ENCODE peak calls at places on chromosomes 3 and 15, in ten cellular contexts. One of them, this sample, is unnamed.

GRCh38 chr3:113260980-113261920 is 49.9 kb downstream of the BOC start:
- DNase-seq in GM12864: no peak
- DNase-seq in AG04449: no peak
- DNase-seq in foreskin fibroblast: no peak
- DNase-seq in OCI-LY7: no peak
- DNase-seq in NT2/D1: no peak
- DNase-seq in left ventricle myocardium inferior: no peak
- DNase-seq in cardiac fibroblast: peak; percentile 23
- DNase-seq in AG09309: no peak
- DNase-seq in MM.1S: no peak
- DNase-seq in this sample: peak; percentile 57

GRCh38 chr3:63056932-63057331 is 181.7 kb upstream of the CADPS start:
- DNase-seq in OCI-LY7: no peak
- DNase-seq in left ventricle myocardium inferior: no peak
- DNase-seq in MM.1S: no peak
- DNase-seq in NT2/D1: no peak
- DNase-seq in cardiac fibroblast: no peak
- DNase-seq in AG09309: no peak
- DNase-seq in foreskin fibroblast: no peak
- DNase-seq in GM12864: no peak
- DNase-seq in AG04449: no peak
- DNase-seq in this sample: no peak

GRCh38 chr3:95154775-95155174 is 1091.9 kb downstream of the NSUN3 start:
- DNase-seq in AG04449: no peak
- DNase-seq in foreskin fibroblast: no peak
- DNase-seq in AG09309: no peak
- DNase-seq in left ventricle myocardium inferior: no peak
- DNase-seq in cardiac fibroblast: no peak
- DNase-seq in GM12864: no peak
- DNase-seq in NT2/D1: no peak
- DNase-seq in MM.1S: no peak
- DNase-seq in OCI-LY7: no peak
- DNase-seq in this sample: no peak

GRCh38 chr3:21435871-21436270 is 315.1 kb downstream of the ZNF385D start:
- DNase-seq in AG04449: peak; percentile 76
- DNase-seq in MM.1S: no peak
- DNase-seq in AG09309: peak; percentile 86
- DNase-seq in left ventricle myocardium inferior: no peak
- DNase-seq in OCI-LY7: no peak
- DNase-seq in cardiac fibroblast: peak; percentile 97
- DNase-seq in GM12864: no peak
- DNase-seq in foreskin fibroblast: peak; percentile 97
- DNase-seq in NT2/D1: no peak
- DNase-seq in this sample: no peak

GRCh38 chr3:61669676-61670299 is 108.4 kb downstream of the PTPRG start:
- DNase-seq in foreskin fibroblast: no peak
- DNase-seq in cardiac fibroblast: no peak
- DNase-seq in left ventricle myocardium inferior: peak; percentile 34
- DNase-seq in NT2/D1: no peak
- DNase-seq in OCI-LY7: peak; percentile 48
- DNase-seq in GM12864: no peak
- DNase-seq in AG09309: no peak
- DNase-seq in AG04449: no peak
- DNase-seq in MM.1S: peak; percentile 92
- DNase-seq in this sample: no peak

GRCh38 chr15:67063689-67064606 is 1.5 kb upstream of the SMAD3 start:
- DNase-seq in MM.1S: no peak
- DNase-seq in AG09309: no peak
- DNase-seq in NT2/D1: peak; percentile 82
- DNase-seq in cardiac fibroblast: peak; percentile 43
- DNase-seq in GM12864: no peak
- DNase-seq in OCI-LY7: no peak
- DNase-seq in foreskin fibroblast: no peak
- DNase-seq in left ventricle myocardium inferior: peak; percentile 38
- DNase-seq in AG04449: no peak
- DNase-seq in this sample: peak; percentile 80

GRCh38 chr15:92068121-92068520 is 214.6 kb downstream of the SLCO3A1 start:
- DNase-seq in AG09309: no peak
- DNase-seq in left ventricle myocardium inferior: no peak
- DNase-seq in foreskin fibroblast: no peak
- DNase-seq in NT2/D1: no peak
- DNase-seq in cardiac fibroblast: no peak
- DNase-seq in AG04449: no peak
- DNase-seq in OCI-LY7: no peak
- DNase-seq in MM.1S: no peak
- DNase-seq in GM12864: no peak
- DNase-seq in this sample: no peak

GRCh38 chr3:124126446-124127017 is 134.6 kb upstream of the ROPN1 start:
- DNase-seq in left ventricle myocardium inferior: no peak
- DNase-seq in NT2/D1: no peak
- DNase-seq in AG04449: no peak
- DNase-seq in cardiac fibroblast: no peak
- DNase-seq in foreskin fibroblast: no peak
- DNase-seq in GM12864: no peak
- DNase-seq in OCI-LY7: no peak
- DNase-seq in MM.1S: no peak
- DNase-seq in AG09309: no peak
- DNase-seq in this sample: no peak

GRCh38 chr3:128226794-128227399 is 73.6 kb downstream of the EEFSEC start:
- DNase-seq in left ventricle myocardium inferior: peak; percentile 21
- DNase-seq in GM12864: no peak
- DNase-seq in MM.1S: no peak
- DNase-seq in NT2/D1: peak; percentile 38
- DNase-seq in AG09309: no peak
- DNase-seq in cardiac fibroblast: peak; percentile 48
- DNase-seq in OCI-LY7: peak; percentile 36
- DNase-seq in foreskin fibroblast: peak; percentile 44
- DNase-seq in AG04449: no peak
- DNase-seq in this sample: no peak

GRCh38 chr3:144343343-144343742 is 371.7 kb downstream of the DIPK2A start:
- DNase-seq in AG04449: no peak
- DNase-seq in OCI-LY7: no peak
- DNase-seq in left ventricle myocardium inferior: no peak
- DNase-seq in cardiac fibroblast: no peak
- DNase-seq in GM12864: no peak
- DNase-seq in AG09309: no peak
- DNase-seq in foreskin fibroblast: no peak
- DNase-seq in NT2/D1: no peak
- DNase-seq in MM.1S: no peak
- DNase-seq in this sample: peak; percentile 25

GRCh38 chr3:72383896-72384295 is 464.3 kb downstream of the SHQ1 start:
- DNase-seq in cardiac fibroblast: no peak
- DNase-seq in left ventricle myocardium inferior: no peak
- DNase-seq in foreskin fibroblast: no peak
- DNase-seq in NT2/D1: no peak
- DNase-seq in AG09309: no peak
- DNase-seq in MM.1S: no peak
- DNase-seq in AG04449: no peak
- DNase-seq in OCI-LY7: no peak
- DNase-seq in GM12864: no peak
- DNase-seq in this sample: no peak

GRCh38 chr3:31431322-31431721 is 101.4 kb upstream of the STT3B start:
- DNase-seq in AG09309: no peak
- DNase-seq in left ventricle myocardium inferior: no peak
- DNase-seq in AG04449: no peak
- DNase-seq in NT2/D1: no peak
- DNase-seq in foreskin fibroblast: no peak
- DNase-seq in cardiac fibroblast: peak; percentile 34
- DNase-seq in GM12864: no peak
- DNase-seq in MM.1S: no peak
- DNase-seq in OCI-LY7: no peak
- DNase-seq in this sample: no peak

GRCh38 chr15:100113351-100114075 is 228.3 kb downstream of the ADAMTS17 start:
- DNase-seq in foreskin fibroblast: no peak
- DNase-seq in GM12864: no peak
- DNase-seq in cardiac fibroblast: peak; percentile 70
- DNase-seq in AG04449: no peak
- DNase-seq in AG09309: no peak
- DNase-seq in OCI-LY7: no peak
- DNase-seq in left ventricle myocardium inferior: peak; percentile 44
- DNase-seq in NT2/D1: no peak
- DNase-seq in MM.1S: no peak
- DNase-seq in this sample: no peak

GRCh38 chr3:42159706-42160472 is 68.7 kb downstream of the TRAK1 start:
- DNase-seq in AG04449: no peak
- DNase-seq in cardiac fibroblast: peak; percentile 35
- DNase-seq in left ventricle myocardium inferior: peak; percentile 47
- DNase-seq in AG09309: no peak
- DNase-seq in OCI-LY7: peak; percentile 88
- DNase-seq in MM.1S: peak; percentile 88
- DNase-seq in GM12864: no peak
- DNase-seq in foreskin fibroblast: peak; percentile 25
- DNase-seq in NT2/D1: peak; percentile 87
- DNase-seq in this sample: peak; percentile 82
- H3K4me3 ChIP-seq in AG04449: no peak overlapping the region
- H3K4me3 ChIP-seq in cardiac fibroblast: peak overlapping the region; percentile 13
- H3K4me3 ChIP-seq in left ventricle myocardium inferior: peak overlapping the region; percentile 40
- H3K4me3 ChIP-seq in AG09309: no peak overlapping the region
- H3K4me3 ChIP-seq in OCI-LY7: peak overlapping the region; percentile 67
- H3K4me3 ChIP-seq in MM.1S: peak overlapping the region; percentile 43
- H3K4me3 ChIP-seq in GM12864: no peak overlapping the region
- H3K4me3 ChIP-seq in foreskin fibroblast: no peak overlapping the region
- H3K4me3 ChIP-seq in NT2/D1: peak overlapping the region; percentile 31
- H3K4me3 ChIP-seq in this sample: peak overlapping the region; percentile 11

GRCh38 chr3:133745981-133746721 is at the start of gene TF:
- DNase-seq in AG04449: no peak
- DNase-seq in AG09309: no peak
- DNase-seq in MM.1S: no peak
- DNase-seq in foreskin fibroblast: peak; percentile 19
- DNase-seq in cardiac fibroblast: peak; percentile 6
- DNase-seq in left ventricle myocardium inferior: no peak
- DNase-seq in NT2/D1: no peak
- DNase-seq in GM12864: no peak
- DNase-seq in OCI-LY7: no peak
- DNase-seq in this sample: no peak
- H3K4me3 ChIP-seq in AG04449: no peak within 1 kb of the TSS
- H3K4me3 ChIP-seq in AG09309: no peak within 1 kb of the TSS
- H3K4me3 ChIP-seq in MM.1S: no peak within 1 kb of the TSS
- H3K4me3 ChIP-seq in foreskin fibroblast: no peak within 1 kb of the TSS
- H3K4me3 ChIP-seq in cardiac fibroblast: no peak within 1 kb of the TSS
- H3K4me3 ChIP-seq in left ventricle myocardium inferior: peak within 1 kb of the TSS; percentile 48
- H3K4me3 ChIP-seq in NT2/D1: peak within 1 kb of the TSS; percentile 29
- H3K4me3 ChIP-seq in GM12864: no peak within 1 kb of the TSS
- H3K4me3 ChIP-seq in OCI-LY7: no peak within 1 kb of the TSS
- H3K4me3 ChIP-seq in this sample: no peak within 1 kb of the TSS

GRCh38 chr15:69071265-69071664 is 56.8 kb downstream of the NOX5 start:
- DNase-seq in NT2/D1: no peak
- DNase-seq in foreskin fibroblast: no peak
- DNase-seq in AG09309: no peak
- DNase-seq in OCI-LY7: no peak
- DNase-seq in MM.1S: no peak
- DNase-seq in cardiac fibroblast: no peak
- DNase-seq in GM12864: no peak
- DNase-seq in AG04449: no peak
- DNase-seq in left ventricle myocardium inferior: no peak
- DNase-seq in this sample: no peak

GRCh38 chr15:69075467-69075866 is 61.0 kb downstream of the NOX5 start:
- DNase-seq in AG04449: no peak
- DNase-seq in left ventricle myocardium inferior: no peak
- DNase-seq in GM12864: no peak
- DNase-seq in cardiac fibroblast: peak; percentile 79
- DNase-seq in OCI-LY7: no peak
- DNase-seq in NT2/D1: no peak
- DNase-seq in foreskin fibroblast: no peak
- DNase-seq in MM.1S: no peak
- DNase-seq in AG09309: no peak
- DNase-seq in this sample: no peak

GRCh38 chr15:69074843-69075224 is 60.3 kb downstream of the NOX5 start:
- DNase-seq in left ventricle myocardium inferior: no peak
- DNase-seq in AG09309: no peak
- DNase-seq in OCI-LY7: no peak
- DNase-seq in AG04449: no peak
- DNase-seq in foreskin fibroblast: no peak
- DNase-seq in cardiac fibroblast: no peak
- DNase-seq in MM.1S: no peak
- DNase-seq in NT2/D1: no peak
- DNase-seq in GM12864: no peak
- DNase-seq in this sample: no peak

GRCh38 chr15:69078638-69079037 is 64.1 kb downstream of the NOX5 start:
- DNase-seq in left ventricle myocardium inferior: no peak
- DNase-seq in foreskin fibroblast: no peak
- DNase-seq in AG04449: no peak
- DNase-seq in AG09309: no peak
- DNase-seq in cardiac fibroblast: no peak
- DNase-seq in OCI-LY7: no peak
- DNase-seq in MM.1S: no peak
- DNase-seq in GM12864: no peak
- DNase-seq in NT2/D1: no peak
- DNase-seq in this sample: no peak

GRCh38 chr15:69074011-69074842 is 59.7 kb downstream of the NOX5 start:
- DNase-seq in cardiac fibroblast: peak; percentile 74
- DNase-seq in AG09309: no peak
- DNase-seq in AG04449: no peak
- DNase-seq in NT2/D1: peak; percentile 72
- DNase-seq in left ventricle myocardium inferior: peak; percentile 70
- DNase-seq in MM.1S: no peak
- DNase-seq in OCI-LY7: no peak
- DNase-seq in GM12864: no peak
- DNase-seq in foreskin fibroblast: peak; percentile 76
- DNase-seq in this sample: peak; percentile 73
- H3K4me3 ChIP-seq in cardiac fibroblast: peak overlapping the region; percentile 66
- H3K4me3 ChIP-seq in AG09309: peak overlapping the region; percentile 78
- H3K4me3 ChIP-seq in AG04449: peak overlapping the region; percentile 76
- H3K4me3 ChIP-seq in NT2/D1: peak overlapping the region; percentile 69
- H3K4me3 ChIP-seq in left ventricle myocardium inferior: peak overlapping the region; percentile 71
- H3K4me3 ChIP-seq in MM.1S: no peak overlapping the region
- H3K4me3 ChIP-seq in OCI-LY7: no peak overlapping the region
- H3K4me3 ChIP-seq in GM12864: no peak overlapping the region
- H3K4me3 ChIP-seq in foreskin fibroblast: peak overlapping the region; percentile 78
- H3K4me3 ChIP-seq in this sample: peak overlapping the region; percentile 50

GRCh38 chr15:62141643-62142588 is 23.2 kb downstream of the C2CD4B start:
- DNase-seq in cardiac fibroblast: peak; percentile 77
- DNase-seq in left ventricle myocardium inferior: no peak
- DNase-seq in foreskin fibroblast: no peak
- DNase-seq in OCI-LY7: no peak
- DNase-seq in AG09309: no peak
- DNase-seq in AG04449: no peak
- DNase-seq in MM.1S: no peak
- DNase-seq in GM12864: no peak
- DNase-seq in NT2/D1: no peak
- DNase-seq in this sample: no peak

GRCh38 chr15:62137216-62137884 is 27.7 kb downstream of the C2CD4B start:
- DNase-seq in NT2/D1: no peak
- DNase-seq in left ventricle myocardium inferior: no peak
- DNase-seq in cardiac fibroblast: no peak
- DNase-seq in AG09309: no peak
- DNase-seq in GM12864: no peak
- DNase-seq in MM.1S: no peak
- DNase-seq in OCI-LY7: no peak
- DNase-seq in foreskin fibroblast: no peak
- DNase-seq in AG04449: no peak
- DNase-seq in this sample: no peak

GRCh38 chr15:62138124-62138523 is 27.0 kb downstream of the C2CD4B start:
- DNase-seq in NT2/D1: no peak
- DNase-seq in GM12864: no peak
- DNase-seq in OCI-LY7: no peak
- DNase-seq in AG09309: peak; percentile 8
- DNase-seq in cardiac fibroblast: peak; percentile 93
- DNase-seq in left ventricle myocardium inferior: no peak
- DNase-seq in AG04449: no peak
- DNase-seq in foreskin fibroblast: peak; percentile 70
- DNase-seq in MM.1S: no peak
- DNase-seq in this sample: no peak

GRCh38 chr15:62142736-62143135 is 22.3 kb downstream of the C2CD4B start:
- DNase-seq in OCI-LY7: no peak
- DNase-seq in left ventricle myocardium inferior: no peak
- DNase-seq in MM.1S: no peak
- DNase-seq in GM12864: no peak
- DNase-seq in foreskin fibroblast: no peak
- DNase-seq in cardiac fibroblast: no peak
- DNase-seq in AG04449: no peak
- DNase-seq in AG09309: no peak
- DNase-seq in NT2/D1: no peak
- DNase-seq in this sample: no peak

GRCh38 chr15:62141200-62141599 is 23.9 kb downstream of the C2CD4B start:
- DNase-seq in cardiac fibroblast: no peak
- DNase-seq in NT2/D1: no peak
- DNase-seq in AG09309: no peak
- DNase-seq in MM.1S: no peak
- DNase-seq in AG04449: no peak
- DNase-seq in OCI-LY7: no peak
- DNase-seq in GM12864: no peak
- DNase-seq in foreskin fibroblast: no peak
- DNase-seq in left ventricle myocardium inferior: no peak
- DNase-seq in this sample: no peak
- H3K4me3 ChIP-seq in cardiac fibroblast: no peak overlapping the region
- H3K4me3 ChIP-seq in NT2/D1: no peak overlapping the region
- H3K4me3 ChIP-seq in AG09309: no peak overlapping the region
- H3K4me3 ChIP-seq in MM.1S: no peak overlapping the region
- H3K4me3 ChIP-seq in AG04449: no peak overlapping the region
- H3K4me3 ChIP-seq in OCI-LY7: no peak overlapping the region
- H3K4me3 ChIP-seq in GM12864: no peak overlapping the region
- H3K4me3 ChIP-seq in foreskin fibroblast: no peak overlapping the region
- H3K4me3 ChIP-seq in left ventricle myocardium inferior: no peak overlapping the region
- H3K4me3 ChIP-seq in this sample: no peak overlapping the region